ENCODE peak calls at places on chromosomes 3 and 15, in four cellular contexts. D, M, W and R are unnamed samples. For H3K9me2, the result is how much of the 10 kb centered on the place peaks cover.

GRCh38 chr15:51649659-51650521 is 27.3 kb upstream of the DMXL2 start:
- DNase-seq in W (peak), M (peak), D (peak), R (peak)

GRCh38 chr3:17678116-17678741 is 64.2 kb downstream of the TBC1D5 start:
- DNase-seq in D (no peak), W (no peak), M (peak), R (no peak)

GRCh38 chr3:107910713-107911259 is 180.0 kb downstream of the CD47 start:
- DNase-seq in D (no peak), M (no peak), W (no peak), R (no peak)

GRCh38 chr15:73882761-73883419 is 9.5 kb downstream of the TBC1D21 start:
- DNase-seq in D (no peak), W (no peak), M (no peak), R (no peak)

GRCh38 chr15:53312707-53313106 is 446.8 kb downstream of the WDR72 start:
- DNase-seq in M (no peak), D (no peak), W (peak), R (no peak)

GRCh38 chr3:172203522-172204258 is 164.3 kb downstream of the FNDC3B start:
- DNase-seq in D (no peak), W (no peak), M (peak), R (no peak)

GRCh38 chr15:69798481-69799315 is 299.0 kb downstream of the TLE3 start:
- DNase-seq in M (peak), W (no peak), D (no peak), R (no peak)

GRCh38 chr3:37024820-37025405 is 31.6 kb downstream of the MLH1 start:
- DNase-seq in W (no peak), D (no peak), M (no peak), R (peak)

GRCh38 chr3:89000886-89001285 is 106.5 kb upstream of the EPHA3 start:
- DNase-seq in W (no peak), M (no peak), D (no peak), R (no peak)

GRCh38 chr3:153285982-153286381 is 124.0 kb downstream of the RAP2B start:
- DNase-seq in M (no peak), W (no peak), D (no peak), R (no peak)
- H3K4me2 ChIP-seq in M (no peak), W (no peak), D (no peak), R (no peak)

GRCh38 chr3:126205717-126206655 is 25.6 kb upstream of the ALDH1L1 start:
- DNase-seq in W (no peak), D (no peak), M (no peak), R (no peak)

GRCh38 chr3:126208182-126208581 is 27.8 kb upstream of the ALDH1L1 start:
- DNase-seq in W (no peak), D (no peak), M (no peak), R (no peak)

GRCh38 chr3:126208618-126209256 is 28.4 kb upstream of the ALDH1L1 start:
- DNase-seq in M (peak), W (no peak), D (peak), R (no peak)

GRCh38 chr3:126209741-126210140 is 29.4 kb upstream of the ALDH1L1 start:
- DNase-seq in M (no peak), W (no peak), D (no peak), R (no peak)

DNA sequence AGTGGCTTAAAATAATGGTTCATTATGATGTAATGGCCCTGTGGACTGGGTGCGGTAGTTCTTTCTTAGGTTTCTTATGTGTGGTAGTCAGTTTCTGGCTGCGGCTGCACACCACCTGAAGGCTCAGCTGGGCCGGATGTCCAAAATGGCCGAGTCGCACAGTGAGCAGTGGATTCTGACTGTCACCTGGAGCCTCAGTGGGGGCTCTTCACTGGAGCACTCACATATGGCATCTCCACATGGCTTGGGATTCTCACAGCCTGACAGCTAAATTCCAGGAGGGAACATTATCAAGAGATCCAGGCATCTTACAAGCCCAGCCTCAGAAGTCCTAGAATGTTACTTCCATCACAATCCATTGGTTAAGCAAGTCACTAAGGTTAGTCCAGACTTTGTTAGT is 26.8 kb upstream of the ALDH1L1 start:
- DNase-seq in M (no peak), W (no peak), D (no peak), R (no peak)
- H3K9me2 ChIP-seq in M (under half), W (under half), D (under half), R (under half)

DNA sequence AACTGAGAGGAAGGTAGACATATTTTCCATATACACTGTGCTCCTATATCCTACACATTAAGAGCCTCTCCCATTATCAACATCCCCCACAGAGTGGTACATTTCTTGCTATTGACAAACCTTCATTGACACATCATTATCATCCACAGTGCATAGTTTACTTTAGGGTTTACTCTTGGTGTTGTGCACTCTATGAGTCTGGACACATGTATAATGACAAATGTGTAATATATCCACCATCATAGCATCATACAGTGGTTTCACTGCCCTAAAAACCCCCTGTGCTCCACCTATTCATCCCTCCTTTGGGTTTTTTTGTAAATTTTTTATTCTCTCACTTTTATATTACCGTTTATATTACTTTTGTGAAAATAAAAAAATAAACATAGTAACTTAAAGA is 22.2 kb upstream of the CLDN18 start:
- DNase-seq in D (no peak), M (no peak), W (no peak), R (no peak)
- H3K4me2 ChIP-seq in D (no peak), M (no peak), W (no peak), R (no peak)

GRCh38 chr15:35430301-35430700 is 115.7 kb downstream of the DPH6 start:
- DNase-seq in M (no peak), D (no peak), W (no peak), R (no peak)
- H3K9me2 ChIP-seq in M (under half), D (under half), W (under half), R (under half)

GRCh38 chr15:78421241-78421994 is 16.6 kb upstream of the IREB2 start:
- DNase-seq in D (no peak), M (peak), W (no peak), R (no peak)
- H3K4me2 ChIP-seq in D (no peak), M (peak), W (no peak), R (no peak)